ENCODE peak calls at places on chromosomes 2 and 18, in seven cellular contexts. E is CD4-positive, CD25-positive, alpha-beta regulatory T cell; L is right lobe of liver; B is mesendoderm; W is thoracic aorta; N is cardiac muscle cell; O is HepG2. H is an unnamed sample. For H3K4me1, the result is how much of the 10 kb centered on the place peaks cover.

GRCh38 chr18:45503988-45504387 is 111.3 kb upstream of the SLC14A2 start:
- DNase-seq in L (no peak), B (no peak), O (no peak), E (no peak), N (no peak), W (no peak), H (no peak)

GRCh38 chr18:70292628-70293027 is 3.8 kb downstream of the SOCS6 start:
- DNase-seq in N (no peak), E (no peak), O (no peak), L (no peak), B (no peak), W (no peak), H (no peak)

GRCh38 chr2:110804433-110804832 is 72.1 kb downstream of the ACOXL start:
- DNase-seq in W (no peak), B (no peak), E (no peak), O (no peak), N (no peak), L (no peak), H (no peak)

GRCh38 chr2:196259507-196260481 is 88.4 kb upstream of the STK17B start:
- DNase-seq in E (peak), O (peak), L (no peak), B (peak), N (peak), W (no peak), H (no peak)

GRCh38 chr2:231146656-231147055 is 21.8 kb upstream of the HTR2B start:
- DNase-seq in L (no peak), W (no peak), O (no peak), B (no peak), E (no peak), N (no peak), H (no peak)

GRCh38 chr2:231339318-231339717 is 56.2 kb upstream of the B3GNT7 start:
- DNase-seq in N (no peak), L (no peak), E (no peak), W (no peak), O (peak), B (no peak), H (peak)

GRCh38 chr2:231364961-231365810 is 30.3 kb upstream of the B3GNT7 start:
- DNase-seq in L (peak), B (peak), O (peak), N (no peak), E (no peak), W (no peak), H (no peak)

GRCh38 chr18:70659026-70659726 is 370.3 kb downstream of the SOCS6 start:
- DNase-seq in N (peak), W (no peak), E (peak), L (no peak), B (no peak), O (no peak), H (no peak)

GRCh38 chr2:196293751-196294486 is 122.5 kb upstream of the STK17B start:
- DNase-seq in B (no peak), N (no peak), L (no peak), W (no peak), E (no peak), O (no peak), H (no peak)

GRCh38 chr2:218814540-218815243 is 16.9 kb downstream of the PRKAG3 start:
- DNase-seq in N (no peak), B (no peak), W (no peak), L (no peak), O (no peak), E (no peak), H (no peak)

GRCh38 chr18:32771871-32772499 is 838 bp downstream of the KLHL14 start:
- DNase-seq in L (no peak), O (no peak), E (no peak), W (no peak), B (peak), N (peak), H (peak)
- H3K4me1 ChIP-seq in L (under half), O (under half), E (under half), W (under half), B (under half), N (under half), H (under half)

DNA sequence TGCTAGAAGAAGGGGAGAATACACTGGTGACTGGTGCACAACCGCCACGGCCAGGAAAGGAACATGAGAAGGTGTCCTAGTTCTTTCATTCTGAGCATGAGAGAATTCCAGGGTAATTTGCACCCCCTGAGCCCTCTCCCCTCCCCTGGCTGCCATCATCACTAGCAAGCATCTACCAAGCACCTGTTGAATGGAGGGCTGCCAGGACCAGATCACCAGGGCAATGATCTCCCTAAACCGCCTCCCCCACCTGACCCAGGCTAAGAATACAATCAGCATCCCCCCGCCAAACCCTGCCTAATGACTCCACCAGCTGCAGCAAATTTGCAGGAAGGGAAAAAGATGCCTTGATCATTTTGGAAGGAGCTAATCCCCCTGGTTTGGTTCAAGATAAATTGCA is 100.2 kb downstream of the STPG4 start:
- DNase-seq in B (no peak), L (no peak), E (no peak), O (no peak), W (no peak), N (no peak), H (no peak)
- H3K4me1 ChIP-seq in B (under half), L (under half), E (under half), O (under half), W (under half), N (under half), H (under half)

GRCh38 chr2:46849741-46850474 is 65.7 kb downstream of the MCFD2 start:
- DNase-seq in B (no peak), N (peak), E (no peak), W (no peak), L (no peak), O (no peak), H (no peak)
- H3K4me1 ChIP-seq in B (under half), N (under half), E (under half), W (half or more), L (under half), O (half or more), H (under half)

GRCh38 chr18:74288041-74288440 is 3.7 kb downstream of the CYB5A start:
- DNase-seq in B (no peak), N (no peak), E (no peak), O (no peak), W (no peak), L (no peak), H (no peak)
- H3K4me1 ChIP-seq in B (under half), N (under half), E (under half), O (half or more), W (under half), L (under half), H (under half)

GRCh38 chr2:149763358-149763757 is 175.8 kb upstream of the MMADHC start:
- DNase-seq in B (peak), O (no peak), W (no peak), E (no peak), N (no peak), L (no peak), H (no peak)
- H3K4me1 ChIP-seq in B (under half), O (under half), W (under half), E (under half), N (under half), L (under half), H (under half)

DNA sequence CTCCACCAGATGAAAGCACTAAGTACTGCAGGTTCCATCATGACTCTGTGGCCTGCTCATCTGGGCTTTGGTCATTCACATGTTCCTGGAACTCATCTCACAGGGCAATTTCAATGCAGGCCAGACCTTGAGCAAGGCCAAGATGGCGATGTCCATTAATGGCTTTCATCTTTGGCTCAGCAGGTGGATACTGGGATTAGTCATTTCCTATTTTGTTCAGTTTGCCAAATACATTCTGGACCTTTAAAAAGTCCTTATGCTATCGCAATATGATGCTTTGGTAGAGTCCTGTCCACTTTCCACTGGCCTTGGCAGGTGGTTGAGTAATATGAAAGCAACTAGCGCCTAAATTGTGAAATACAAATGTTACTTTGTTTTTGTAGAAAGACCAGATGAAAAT is 170.1 kb upstream of the REV1 start:
- DNase-seq in L (no peak), E (no peak), O (no peak), B (no peak), W (no peak), N (no peak), H (no peak)
- H3K4me1 ChIP-seq in L (under half), E (under half), O (under half), B (under half), W (under half), N (under half), H (under half)

GRCh38 chr2:74560591-74560990 is 6.1 kb downstream of the DOK1 start:
- DNase-seq in O (no peak), W (no peak), N (no peak), L (no peak), B (peak), E (no peak), H (peak)
- H3K4me1 ChIP-seq in O (under half), W (under half), N (under half), L (under half), B (under half), E (under half), H (under half)

DNA sequence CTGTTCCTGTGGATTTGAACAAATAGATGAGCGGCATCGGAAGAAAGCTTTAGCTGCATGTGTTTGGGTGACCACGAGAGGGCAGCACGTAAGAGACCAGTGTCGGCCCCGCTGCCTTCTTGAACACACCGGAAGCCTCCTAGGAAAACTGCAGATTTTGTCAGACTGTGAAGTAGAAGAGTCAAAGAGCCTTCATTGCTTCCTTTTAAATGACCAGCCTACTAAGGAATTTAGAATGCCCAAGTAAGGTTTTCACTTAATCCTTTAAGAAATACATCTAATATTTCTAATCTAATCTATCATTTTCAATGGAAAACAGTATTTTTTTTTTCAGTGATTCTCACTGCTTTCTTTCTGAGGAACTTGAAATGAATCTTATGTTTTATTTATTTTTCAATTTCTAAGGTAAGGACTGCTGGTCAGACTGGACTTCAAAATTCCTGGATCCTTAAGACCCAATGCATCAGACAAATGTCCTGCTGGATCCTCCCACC is 55.4 kb upstream of the SEC11C start:
- DNase-seq in E (peak), L (peak), O (peak), B (peak), W (peak), N (peak), H (peak)
- H3K4me1 ChIP-seq in E (under half), L (under half), O (under half), B (under half), W (under half), N (under half), H (under half)

GRCh38 chr2:101734511-101735165 is 37.1 kb downstream of the MAP4K4 start:
- DNase-seq in W (no peak), B (no peak), N (no peak), L (no peak), E (no peak), O (no peak), H (no peak)
- H3K4me1 ChIP-seq in W (half or more), B (under half), N (under half), L (under half), E (half or more), O (half or more), H (under half)